ENCODE peak calls at places on chromosomes 2 and 18, in eight cellular contexts. N is HCT116, B is H1, C is GM23338, T is K562, V is HepG2, Z is GM12878, K is endothelial cell of umbilical vein. F is an unnamed sample.

GRCh38 chr2:224190871-224191270 is 151.8 kb upstream of the SERPINE2 start:
- DNase-seq in Z (no peak), V (no peak), C (no peak), K (no peak), N (no peak), B (no peak), T (no peak), F (no peak)

GRCh38 chr2:230060672-230061293 is 7.9 kb downstream of the SLC16A14 start:
- DNase-seq in K (no peak), N (no peak), V (no peak), C (no peak), B (no peak), T (no peak), Z (no peak), F (no peak)

GRCh38 chr2:138282014-138282413 is 219.6 kb upstream of the SPOPL start:
- DNase-seq in K (no peak), B (no peak), Z (no peak), V (peak; percentile 80), N (no peak), T (no peak), C (no peak), F (no peak)

GRCh38 chr18:57434177-57434535 is 1.0 kb upstream of the ONECUT2 start:
- DNase-seq in N (no peak), T (no peak), C (peak; percentile 67), B (peak; percentile 56), Z (no peak), V (no peak), K (no peak), F (no peak)

GRCh38 chr2:21043744-21044532 is at the start of gene APOB:
- DNase-seq in B (no peak), V (peak; percentile 97), N (no peak), T (no peak), K (no peak), Z (no peak), C (peak; percentile 76), F (no peak)

GRCh38 chr2:173982918-173983317 is 17.7 kb upstream of the SP3 start:
- DNase-seq in C (no peak), K (peak; percentile 71), N (no peak), B (no peak), Z (no peak), V (no peak), T (no peak), F (no peak)

GRCh38 chr2:46690825-46691224 is 211.5 kb downstream of the TMEM247 start:
- DNase-seq in B (no peak), K (peak; percentile 78), C (no peak), T (peak; percentile 29), N (peak; percentile 44), Z (no peak), V (peak; percentile 42), F (no peak)

GRCh38 chr2:234593636-234594035 is 96.8 kb upstream of the ARL4C start:
- DNase-seq in C (no peak), K (no peak), N (no peak), B (no peak), V (no peak), T (no peak), Z (no peak), F (no peak)

GRCh38 chr18:68244786-68245185 is 470.1 kb downstream of the TMX3 start:
- DNase-seq in B (no peak), T (no peak), V (no peak), N (no peak), Z (no peak), C (no peak), K (no peak), F (no peak)

GRCh38 chr2:99787762-99788382 is 298.1 kb upstream of the REV1 start:
- DNase-seq in C (no peak), Z (no peak), K (no peak), T (no peak), N (no peak), V (no peak), B (no peak), F (no peak)

GRCh38 chr2:9631976-9632700 is 1.3 kb upstream of the YWHAQ start:
- DNase-seq in V (no peak), Z (no peak), N (no peak), C (peak; percentile 72), T (no peak), B (peak; percentile 59), K (no peak), F (no peak)

GRCh38 chr2:54042908-54043620 is 72.3 kb upstream of the PSME4 start:
- DNase-seq in C (no peak), Z (no peak), N (no peak), T (no peak), B (no peak), V (no peak), K (no peak), F (no peak)

GRCh38 chr18:2471523-2471922 is 99.8 kb downstream of the METTL4 start:
- DNase-seq in K (no peak), V (no peak), Z (no peak), N (no peak), T (peak; percentile 24), B (no peak), C (peak; percentile 44), F (no peak)

GRCh38 chr18:21979171-21979560 is 190.2 kb upstream of the GATA6 start:
- DNase-seq in B (no peak), C (no peak), V (peak; percentile 75), N (no peak), T (no peak), K (no peak), Z (no peak), F (no peak)

GRCh38 chr2:27209621-27210401 is 2.0 kb upstream of the ATRAID start:
- DNase-seq in B (no peak), T (no peak), Z (no peak), N (no peak), V (peak; percentile 76), K (no peak), C (no peak), F (no peak)

GRCh38 chr2:242088471-242089212 is 219.1 kb downstream of the RTP5 start:
- DNase-seq in T (peak; percentile 84), Z (peak; percentile 46), V (peak; percentile 89), N (peak; percentile 58), K (peak; percentile 74), C (peak; percentile 93), B (peak; percentile 93), F (no peak)

DNA sequence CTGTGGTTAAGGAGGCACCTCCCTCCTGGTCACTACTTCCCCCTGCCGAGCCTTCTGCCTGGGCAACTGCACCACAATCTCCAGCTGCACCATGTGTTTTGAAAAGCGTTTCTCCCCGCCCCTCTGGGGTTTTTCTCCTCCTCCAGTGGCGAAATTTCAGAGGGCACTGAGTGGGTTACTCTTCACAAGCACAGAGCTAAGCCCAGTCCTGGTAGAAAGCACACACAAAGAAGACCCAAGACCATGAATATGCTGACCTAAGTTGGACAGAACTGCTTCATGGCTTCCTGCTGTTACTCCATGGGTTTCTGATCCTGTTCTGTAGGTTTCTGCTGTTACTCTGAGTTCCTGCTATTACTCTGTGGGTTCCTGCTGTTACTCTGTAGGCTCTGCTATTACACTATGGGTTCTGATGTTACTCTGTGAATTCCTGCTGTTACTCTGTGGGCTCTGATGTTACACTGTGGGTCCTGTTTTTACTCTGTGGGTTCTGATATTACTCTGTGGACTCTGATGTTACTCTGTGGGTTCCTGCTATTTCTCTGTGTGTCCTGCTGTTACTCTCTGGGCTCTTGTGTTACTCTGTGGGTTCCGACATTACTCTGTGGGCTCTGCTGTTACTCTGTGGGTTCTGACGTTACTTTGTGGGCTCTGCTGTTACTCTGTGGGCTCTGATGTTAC is 216.6 kb downstream of the RTP5 start:
- DNase-seq in K (no peak), T (no peak), B (no peak), N (no peak), V (peak; percentile 82), C (no peak), Z (peak; percentile 48), F (no peak)
- TF ChIP-seq POLR2AphosphoS5 in K (no peak), T (no peak), B (no peak), N (no peak), V (peak; percentile 94), C (no peak), Z (no peak), F (no peak)

DNA sequence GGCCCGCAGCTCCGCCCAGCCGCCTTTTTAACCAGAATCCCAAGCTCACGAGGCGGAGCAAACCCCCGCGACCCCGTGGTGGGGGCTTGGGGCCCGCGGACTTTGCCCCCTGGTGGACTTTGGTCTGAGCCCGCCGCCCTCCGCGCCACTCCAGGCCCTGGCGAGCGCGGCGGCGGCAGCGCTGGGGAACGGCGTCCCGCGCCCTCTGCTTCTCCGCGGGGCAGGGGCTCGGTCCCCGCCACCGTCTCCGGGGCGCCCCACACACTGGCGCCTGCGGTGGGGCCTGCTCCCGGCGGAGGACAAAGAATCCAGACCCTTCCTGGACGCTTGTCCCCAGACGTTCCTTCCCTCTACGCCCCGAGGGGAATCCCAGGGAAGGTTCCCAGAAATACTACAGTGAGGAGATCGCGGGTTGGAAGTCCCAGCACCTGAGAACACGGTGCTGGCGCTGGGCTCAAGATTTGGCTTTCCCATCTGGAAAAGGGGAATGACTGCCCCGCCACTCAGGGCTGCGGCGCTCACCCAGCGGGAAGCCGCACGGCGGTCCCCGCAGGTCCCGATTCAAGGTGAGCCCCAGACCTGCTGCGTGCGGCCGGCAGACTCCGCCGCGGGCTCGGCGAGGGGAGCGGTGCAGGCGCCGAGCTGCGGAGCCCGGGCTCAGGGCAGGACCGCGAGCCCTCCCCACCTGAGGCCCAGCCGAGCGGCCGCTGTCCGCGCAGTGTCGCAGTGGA is at the start of gene HAAO:
- DNase-seq in C (peak; percentile 83), B (peak; percentile 77), Z (no peak), V (peak; percentile 91), T (no peak), K (peak; percentile 21), N (no peak), F (no peak)
- TF ChIP-seq EZH2 in C (no peak), B (no peak), Z (no peak), V (no peak), T (no peak), K (peak; percentile 78), N (no peak), F (no peak)

GRCh38 chr18:9803698-9804516 is 81.9 kb upstream of the TXNDC2 start:
- DNase-seq in Z (no peak), B (peak; percentile 61), N (no peak), T (peak; percentile 42), K (peak; percentile 34), C (peak; percentile 13), V (no peak), F (no peak)

GRCh38 chr18:9802175-9802747 is 83.5 kb upstream of the TXNDC2 start:
- DNase-seq in B (no peak), N (no peak), Z (no peak), C (no peak), K (no peak), V (no peak), T (no peak), F (no peak)

GRCh38 chr18:9802774-9803697 is 82.7 kb upstream of the TXNDC2 start:
- DNase-seq in B (no peak), N (no peak), V (peak; percentile 68), T (peak; percentile 93), Z (no peak), C (peak; percentile 8), K (no peak), F (no peak)

GRCh38 chr18:9806905-9807304 is 78.9 kb upstream of the TXNDC2 start:
- DNase-seq in V (peak; percentile 75), B (no peak), C (no peak), N (no peak), T (no peak), K (no peak), Z (no peak), F (no peak)

GRCh38 chr18:9804517-9805104 is 81.2 kb upstream of the TXNDC2 start:
- DNase-seq in T (no peak), K (no peak), Z (no peak), C (no peak), B (no peak), V (no peak), N (no peak), F (no peak)
- H3K27ac ChIP-seq in T (peak overlapping the region; percentile 95), K (no peak overlapping the region), Z (no peak overlapping the region), C (no peak overlapping the region), B (no peak overlapping the region), V (peak overlapping the region; percentile 50), N (no peak overlapping the region), F (no peak overlapping the region)

GRCh38 chr2:214051585-214051984 is 359.3 kb upstream of the VWC2L start:
- DNase-seq in C (no peak), T (no peak), V (no peak), B (no peak), K (no peak), Z (no peak), N (no peak), F (no peak)
- TF ChIP-seq POLR2AphosphoS5 in C (no peak), T (no peak), V (no peak), B (no peak), K (no peak), Z (no peak), N (no peak), F (no peak)